ENCODE peak calls at places on chromosome X, in six cellular contexts. W is HCT116, Z is lower lobe of right lung, K is small intestine, M is IMR-90, C is spleen. G is an unnamed sample. For H3K27me3, the result is how much of the 10 kb centered on the place peaks cover.

GRCh38 chrX:140762061-140762460 is 52.5 kb downstream of the LINC00632 start:
- DNase-seq in K (peak), M (peak), Z (no peak), W (no peak), C (no peak), G (peak)

GRCh38 chrX:121641560-121641959 is 594.1 kb downstream of the GLUD2 start:
- DNase-seq in K (no peak), M (peak), C (no peak), W (no peak), Z (no peak), G (no peak)

GRCh38 chrX:110396777-110397176 is 38.1 kb downstream of the RTL9 start:
- DNase-seq in W (no peak), C (no peak), M (no peak), Z (no peak), K (no peak), G (no peak)

GRCh38 chrX:123818243-123818642 is 41.6 kb upstream of the XIAP start:
- DNase-seq in Z (no peak), W (no peak), K (peak), M (peak), C (no peak), G (no peak)

GRCh38 chrX:154804957-154805695 is at the start of gene MPP1:
- DNase-seq in C (peak), M (peak), Z (peak), W (peak), K (peak), G (peak)

GRCh38 chrX:49627030-49627777 is 28.4 kb downstream of the GAGE1 start:
- DNase-seq in Z (no peak), W (peak), M (no peak), K (no peak), C (no peak), G (no peak)

GRCh38 chrX:95057341-95057740 is 1383.3 kb downstream of the FAM133A start:
- DNase-seq in W (no peak), Z (no peak), M (peak), C (no peak), K (no peak), G (no peak)

GRCh38 chrX:100368167-100368566 is 41.9 kb downstream of the PCDH19 start:
- DNase-seq in K (peak), W (peak), Z (no peak), M (peak), C (no peak), G (no peak)

GRCh38 chrX:23504540-23504884 is 162.8 kb upstream of the PRDX4 start:
- DNase-seq in W (no peak), Z (no peak), M (no peak), K (no peak), C (no peak), G (no peak)

GRCh38 chrX:130015181-130015580 is 32.7 kb downstream of the BCORL1 start:
- DNase-seq in M (no peak), C (peak), K (no peak), W (no peak), Z (no peak), G (no peak)

GRCh38 chrX:34716322-34716721 is 59.2 kb upstream of the TMEM47 start:
- DNase-seq in Z (no peak), M (peak), C (no peak), W (no peak), K (no peak), G (no peak)

GRCh38 chrX:150503898-150504219 is 64.6 kb upstream of the MTM1 start:
- DNase-seq in K (peak), M (no peak), W (no peak), Z (peak), C (no peak), G (peak)

GRCh38 chrX:110159235-110159634 is 156.3 kb downstream of the TMEM164 start:
- DNase-seq in Z (no peak), M (no peak), C (no peak), K (no peak), W (no peak), G (no peak)

GRCh38 chrX:17376381-17377046 is 1.5 kb downstream of the NHS start:
- DNase-seq in C (peak), M (no peak), K (no peak), W (no peak), Z (no peak), G (peak)

GRCh38 chrX:74461384-74461783 is 40.1 kb downstream of the SLC16A2 start:
- DNase-seq in K (no peak), Z (no peak), W (no peak), C (no peak), M (no peak), G (no peak)

GRCh38 chrX:48498374-48498809 is 10.4 kb upstream of the PORCN start:
- DNase-seq in K (no peak), C (peak), M (peak), Z (no peak), W (no peak), G (no peak)

GRCh38 chrX:22952011-22952410 is 47.7 kb upstream of the DDX53 start:
- DNase-seq in C (no peak), Z (no peak), K (no peak), M (peak), W (no peak), G (no peak)

GRCh38 chrX:121504148-121504547 is 456.7 kb downstream of the GLUD2 start:
- DNase-seq in W (no peak), Z (no peak), K (no peak), M (no peak), C (no peak), G (no peak)

GRCh38 chrX:47543496-47543895 is 17.5 kb upstream of the ARAF start:
- DNase-seq in M (no peak), C (no peak), K (no peak), Z (no peak), W (no peak), G (no peak)

GRCh38 chrX:15404712-15405111 is 20.5 kb upstream of the VEGFD start:
- DNase-seq in C (no peak), Z (no peak), W (no peak), K (no peak), M (peak), G (peak)

GRCh38 chrX:152822383-152823086 is 8.0 kb downstream of the CETN2 start:
- DNase-seq in W (no peak), Z (no peak), C (no peak), M (peak), K (no peak), G (no peak)

GRCh38 chrX:104343408-104344129 is 88.8 kb upstream of the ESX1 start:
- DNase-seq in K (peak), M (peak), C (no peak), Z (no peak), W (peak), G (peak)

GRCh38 chrX:89021964-89022363 is 274.9 kb downstream of the CPXCR1 start:
- DNase-seq in W (no peak), M (no peak), C (no peak), Z (no peak), K (no peak), G (no peak)

GRCh38 chrX:107324493-107325310 is 118.3 kb downstream of the DNAAF6 start:
- DNase-seq in W (no peak), M (peak), Z (peak), K (peak), C (peak), G (peak)

GRCh38 chrX:48891402-48892288 is 5.9 kb downstream of the TIMM17B start:
- DNase-seq in M (peak), K (peak), Z (peak), W (peak), C (peak), G (peak)

GRCh38 chrX:127011629-127012028 is 192.1 kb downstream of the PRR32 start:
- DNase-seq in K (no peak), C (no peak), M (no peak), W (no peak), Z (no peak), G (no peak)

GRCh38 chrX:19725545-19726102 is 161.8 kb downstream of the SH3KBP1 start:
- DNase-seq in M (peak), C (no peak), W (no peak), K (no peak), Z (peak), G (no peak)

GRCh38 chrX:154738013-154738738 is 12.7 kb downstream of the GAB3 start:
- DNase-seq in Z (no peak), W (no peak), C (no peak), K (no peak), M (peak), G (no peak)

GRCh38 chrX:40167240-40168182 is 69.8 kb upstream of the BCOR start:
- DNase-seq in Z (no peak), K (peak), M (no peak), W (no peak), C (peak), G (peak)

GRCh38 chrX:115400960-115401359 is 111.4 kb downstream of the LUZP4 start:
- DNase-seq in C (no peak), M (no peak), W (no peak), K (no peak), Z (no peak), G (no peak)

GRCh38 chrX:37834937-37835336 is 12.4 kb downstream of the DYNLT3 start:
- DNase-seq in M (no peak), C (no peak), W (no peak), K (no peak), Z (no peak), G (no peak)

GRCh38 chrX:134368140-134368539 is 91.8 kb upstream of the HPRT1 start:
- DNase-seq in K (no peak), W (no peak), Z (no peak), M (peak), C (no peak), G (no peak)

GRCh38 chrX:108033890-108034289 is 11.0 kb upstream of the VSIG1 start:
- DNase-seq in C (no peak), K (no peak), M (no peak), Z (no peak), W (no peak), G (no peak)

GRCh38 chrX:1442724-1443367 is 9.9 kb downstream of the ASMTL start:
- DNase-seq in W (no peak), M (no peak), K (no peak), C (peak), Z (peak), G (no peak)

GRCh38 chrX:71652405-71652804 is 14.9 kb upstream of the LOC101059915 start:
- DNase-seq in K (peak), C (no peak), M (peak), W (peak), Z (no peak), G (peak)

GRCh38 chrX:65689377-65689776 is 21.9 kb downstream of the MSN start:
- DNase-seq in K (no peak), C (no peak), Z (no peak), M (no peak), W (no peak), G (no peak)

GRCh38 chrX:65687367-65687766 is 19.9 kb downstream of the MSN start:
- DNase-seq in Z (no peak), W (no peak), M (no peak), C (no peak), K (no peak), G (no peak)

GRCh38 chrX:65690057-65690855 is 22.8 kb downstream of the MSN start:
- DNase-seq in C (no peak), Z (no peak), M (peak), K (no peak), W (no peak), G (no peak)

GRCh38 chrX:65686246-65686645 is 18.8 kb downstream of the MSN start:
- DNase-seq in C (no peak), M (no peak), K (no peak), Z (no peak), W (no peak), G (no peak)

DNA sequence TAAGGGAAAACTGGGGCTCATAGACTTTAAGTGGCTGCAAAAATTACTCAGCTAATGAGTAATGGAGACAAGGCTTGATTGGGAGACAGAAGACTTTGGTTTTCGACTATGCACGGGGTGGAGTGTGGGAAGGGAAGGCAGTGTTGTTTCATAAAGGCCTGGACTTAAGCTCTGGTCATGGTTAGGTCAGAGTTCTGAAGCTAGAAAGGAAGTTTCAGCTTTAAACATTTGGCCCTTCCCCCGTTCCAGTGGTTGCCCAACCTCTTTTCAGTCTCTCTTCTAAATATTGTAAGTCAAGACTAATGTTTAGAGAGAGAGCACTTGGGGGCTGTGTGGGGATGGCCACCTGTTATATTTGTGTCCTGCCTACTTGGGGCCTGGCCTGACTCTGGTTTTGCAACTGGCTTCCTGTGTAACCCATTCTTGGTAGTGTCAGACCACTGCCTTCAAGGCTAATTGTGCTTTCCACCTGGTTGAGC is 21.0 kb downstream of the MSN start:
- DNase-seq in C (no peak), M (peak), W (no peak), Z (no peak), K (no peak), G (no peak)
- H3K27ac ChIP-seq in C (peak), M (peak), W (no peak), Z (peak), K (no peak), G (peak)

GRCh38 chrX:69262036-69262905 is 97.0 kb upstream of the PJA1 start:
- DNase-seq in M (peak), C (no peak), Z (no peak), K (no peak), W (no peak), G (no peak)
- H3K27me3 ChIP-seq in M (half or more), C (under half), Z (under half), K (under half), W (under half), G (under half)

GRCh38 chrX:9829308-9830267 is 43.4 kb downstream of the SHROOM2 start:
- DNase-seq in C (no peak), W (peak), Z (no peak), K (no peak), M (peak), G (no peak)
- H3K27ac ChIP-seq in C (no peak), W (peak), Z (no peak), K (no peak), M (no peak), G (no peak)

GRCh38 chrX:41721590-41721989 is 2.4 kb upstream of the GPR82 start:
- DNase-seq in C (no peak), W (no peak), K (no peak), M (no peak), Z (no peak), G (no peak)

GRCh38 chrX:41723821-41724220 is at the start of gene GPR82:
- DNase-seq in K (peak), W (no peak), M (no peak), C (no peak), Z (no peak), G (no peak)

GRCh38 chrX:41723305-41723704 is 676 bp upstream of the GPR82 start:
- DNase-seq in W (no peak), C (no peak), K (no peak), Z (no peak), M (peak), G (no peak)

GRCh38 chrX:41722220-41722619 is 1.8 kb upstream of the GPR82 start:
- DNase-seq in W (no peak), C (no peak), K (no peak), Z (no peak), M (no peak), G (no peak)

DNA sequence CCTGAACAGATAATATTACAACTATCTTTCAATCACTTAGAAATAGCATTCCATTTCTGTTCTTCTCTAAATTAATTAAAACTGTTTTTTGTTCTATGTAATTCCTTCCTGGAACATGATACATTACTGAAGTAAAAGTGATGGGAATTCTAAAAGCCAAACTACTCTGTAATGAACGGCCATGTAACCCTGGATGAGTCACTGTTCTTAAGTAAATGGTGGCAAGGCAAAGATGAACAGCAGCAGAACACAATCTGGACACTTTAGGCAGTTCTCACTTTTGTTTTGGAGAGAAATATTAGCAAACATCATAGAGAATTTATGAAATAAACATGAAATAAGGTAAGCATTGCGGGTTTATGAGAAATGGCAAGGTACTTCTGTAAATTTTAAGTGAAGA is 1.2 kb upstream of the GPR82 start:
- DNase-seq in Z (no peak), M (peak), K (no peak), W (no peak), C (no peak), G (no peak)
- H3K27me3 ChIP-seq in Z (under half), M (under half), K (under half), W (under half), C (under half), G (under half)

GRCh38 chrX:81263067-81263466 is 61.2 kb downstream of the SH3BGRL start:
- DNase-seq in W (no peak), K (peak), M (no peak), Z (no peak), C (no peak), G (no peak)

GRCh38 chrX:81259008-81259713 is 57.3 kb downstream of the SH3BGRL start:
- DNase-seq in Z (no peak), M (peak), K (no peak), C (no peak), W (no peak), G (no peak)

GRCh38 chrX:81261576-81261975 is 59.7 kb downstream of the SH3BGRL start:
- DNase-seq in C (no peak), K (no peak), Z (no peak), W (no peak), M (peak), G (no peak)

GRCh38 chrX:81257817-81258216 is 55.9 kb downstream of the SH3BGRL start:
- DNase-seq in K (no peak), W (no peak), C (no peak), Z (no peak), M (no peak), G (no peak)

DNA sequence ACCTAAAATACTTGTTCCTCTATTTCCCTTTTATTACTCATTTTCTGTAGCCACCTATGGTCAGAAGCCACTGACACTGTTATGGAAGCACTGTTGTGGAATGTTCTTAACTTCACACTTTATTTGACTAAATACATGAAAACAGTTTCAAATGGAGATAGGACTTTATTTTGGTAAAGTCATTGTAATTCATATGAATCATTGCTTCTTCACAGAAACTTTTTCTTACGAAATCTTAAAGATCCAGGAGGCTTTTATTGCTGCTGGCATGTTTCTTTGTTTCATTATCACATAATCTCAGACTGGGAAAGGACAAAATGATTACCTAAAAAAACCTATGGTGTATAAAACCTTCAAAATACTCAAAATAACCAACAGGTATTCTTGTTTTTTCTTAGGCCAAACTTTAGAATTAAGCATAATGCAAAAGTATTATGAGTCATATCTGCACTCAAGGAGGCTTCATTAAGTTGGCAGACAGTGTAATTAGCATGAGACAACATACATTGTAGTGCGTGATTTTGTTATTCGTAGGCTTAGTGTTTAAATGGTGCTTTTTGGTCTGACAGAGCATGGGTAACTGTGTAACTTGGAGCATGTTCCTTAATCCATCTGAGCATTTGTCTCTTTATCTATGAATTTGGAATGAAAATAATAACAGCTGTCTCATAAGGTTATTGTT is 58.0 kb downstream of the SH3BGRL start:
- DNase-seq in Z (no peak), K (no peak), M (peak), W (no peak), C (no peak), G (no peak)
- H3K27ac ChIP-seq in Z (peak), K (no peak), M (peak), W (no peak), C (peak), G (no peak)

GRCh38 chrX:54933150-54933826 is 12.7 kb downstream of the TRO start:
- DNase-seq in W (no peak), C (no peak), K (no peak), Z (no peak), M (no peak), G (no peak)

GRCh38 chrX:54934058-54934457 is 13.4 kb downstream of the TRO start:
- DNase-seq in W (no peak), K (no peak), Z (no peak), C (no peak), M (no peak), G (no peak)

GRCh38 chrX:54934890-54935289 is 14.3 kb downstream of the TRO start:
- DNase-seq in M (no peak), K (no peak), C (no peak), Z (no peak), W (no peak), G (no peak)

GRCh38 chrX:54937416-54937815 is 16.8 kb downstream of the TRO start:
- DNase-seq in K (no peak), M (no peak), Z (no peak), C (no peak), W (no peak), G (no peak)
- H3K27me3 ChIP-seq in K (under half), M (under half), Z (under half), C (under half), W (under half), G (under half)